ENCODE peak calls at places on chromosomes 7 and 10, in nine cellular contexts. One of them, this sample, is unnamed.
A peak's percentile ranks its signal among the peaks of the same experiment; 100 is the strongest.

GRCh38 chr7:14457567-14458453 is 444.7 kb downstream of the DGKB start:
- DNase-seq in endothelial cell: peak; percentile 69
- DNase-seq in right lobe of liver: peak; percentile 72
- DNase-seq in astrocyte of the spinal cord: peak; percentile 88
- DNase-seq in fibroblast of lung: peak; percentile 72
- DNase-seq in cardiac fibroblast: peak; percentile 93
- DNase-seq in HFF-Myc: peak; percentile 50
- DNase-seq in bronchial epithelial cell: peak; percentile 73
- DNase-seq in AG09309: peak; percentile 57
- DNase-seq in this sample: peak; percentile 46

GRCh38 chr10:96270564-96270963 is 805 bp downstream of the BLNK start:
- DNase-seq in fibroblast of lung: no peak
- DNase-seq in right lobe of liver: no peak
- DNase-seq in bronchial epithelial cell: no peak
- DNase-seq in AG09309: no peak
- DNase-seq in cardiac fibroblast: no peak
- DNase-seq in endothelial cell: no peak
- DNase-seq in HFF-Myc: no peak
- DNase-seq in astrocyte of the spinal cord: no peak
- DNase-seq in this sample: no peak

GRCh38 chr7:31811650-31812461 is 124.8 kb downstream of the PPP1R17 start:
- DNase-seq in bronchial epithelial cell: peak; percentile 8
- DNase-seq in astrocyte of the spinal cord: peak; percentile 48
- DNase-seq in fibroblast of lung: peak; percentile 59
- DNase-seq in endothelial cell: no peak
- DNase-seq in HFF-Myc: no peak
- DNase-seq in cardiac fibroblast: peak; percentile 23
- DNase-seq in right lobe of liver: no peak
- DNase-seq in AG09309: peak; percentile 48
- DNase-seq in this sample: no peak

GRCh38 chr10:124728071-124728829 is 15.9 kb downstream of the FAM53B start:
- DNase-seq in AG09309: no peak
- DNase-seq in bronchial epithelial cell: no peak
- DNase-seq in astrocyte of the spinal cord: no peak
- DNase-seq in fibroblast of lung: no peak
- DNase-seq in right lobe of liver: no peak
- DNase-seq in endothelial cell: no peak
- DNase-seq in HFF-Myc: no peak
- DNase-seq in cardiac fibroblast: peak; percentile 59
- DNase-seq in this sample: no peak

GRCh38 chr10:33133557-33133956 is 175.5 kb upstream of the ITGB1 start:
- DNase-seq in fibroblast of lung: peak; percentile 87
- DNase-seq in cardiac fibroblast: no peak
- DNase-seq in AG09309: no peak
- DNase-seq in endothelial cell: no peak
- DNase-seq in bronchial epithelial cell: no peak
- DNase-seq in astrocyte of the spinal cord: peak; percentile 55
- DNase-seq in right lobe of liver: no peak
- DNase-seq in HFF-Myc: no peak
- DNase-seq in this sample: no peak

GRCh38 chr7:123879628-123880027 is 34.7 kb downstream of the HYAL4 start:
- DNase-seq in cardiac fibroblast: no peak
- DNase-seq in fibroblast of lung: no peak
- DNase-seq in bronchial epithelial cell: no peak
- DNase-seq in HFF-Myc: no peak
- DNase-seq in right lobe of liver: no peak
- DNase-seq in AG09309: no peak
- DNase-seq in endothelial cell: no peak
- DNase-seq in astrocyte of the spinal cord: no peak
- DNase-seq in this sample: no peak

GRCh38 chr7:54814401-54814800 is 55.4 kb upstream of the SEC61G start:
- DNase-seq in cardiac fibroblast: no peak
- DNase-seq in fibroblast of lung: no peak
- DNase-seq in AG09309: no peak
- DNase-seq in endothelial cell: no peak
- DNase-seq in HFF-Myc: no peak
- DNase-seq in bronchial epithelial cell: no peak
- DNase-seq in right lobe of liver: peak; percentile 62
- DNase-seq in astrocyte of the spinal cord: no peak
- DNase-seq in this sample: no peak

GRCh38 chr10:58280485-58280884 is 11.5 kb downstream of the CISD1 start:
- DNase-seq in AG09309: no peak
- DNase-seq in fibroblast of lung: peak; percentile 47
- DNase-seq in right lobe of liver: no peak
- DNase-seq in astrocyte of the spinal cord: no peak
- DNase-seq in endothelial cell: no peak
- DNase-seq in cardiac fibroblast: no peak
- DNase-seq in HFF-Myc: no peak
- DNase-seq in bronchial epithelial cell: no peak
- DNase-seq in this sample: no peak

GRCh38 chr10:66283874-66284464 is 641.9 kb upstream of the LRRTM3 start:
- DNase-seq in HFF-Myc: no peak
- DNase-seq in AG09309: no peak
- DNase-seq in cardiac fibroblast: no peak
- DNase-seq in bronchial epithelial cell: peak; percentile 42
- DNase-seq in right lobe of liver: no peak
- DNase-seq in endothelial cell: no peak
- DNase-seq in astrocyte of the spinal cord: no peak
- DNase-seq in fibroblast of lung: no peak
- DNase-seq in this sample: no peak

GRCh38 chr10:3145366-3145765 is 27.2 kb downstream of the PITRM1 start:
- DNase-seq in endothelial cell: no peak
- DNase-seq in HFF-Myc: no peak
- DNase-seq in astrocyte of the spinal cord: no peak
- DNase-seq in right lobe of liver: no peak
- DNase-seq in cardiac fibroblast: no peak
- DNase-seq in AG09309: no peak
- DNase-seq in bronchial epithelial cell: no peak
- DNase-seq in fibroblast of lung: no peak
- DNase-seq in this sample: no peak

GRCh38 chr10:17379151-17379690 is 75.2 kb downstream of the ST8SIA6 start:
- DNase-seq in AG09309: no peak
- DNase-seq in HFF-Myc: no peak
- DNase-seq in astrocyte of the spinal cord: no peak
- DNase-seq in endothelial cell: no peak
- DNase-seq in cardiac fibroblast: no peak
- DNase-seq in right lobe of liver: no peak
- DNase-seq in bronchial epithelial cell: no peak
- DNase-seq in fibroblast of lung: no peak
- DNase-seq in this sample: no peak

GRCh38 chr10:118590334-118590733 is 5.1 kb downstream of the PRLHR start:
- DNase-seq in HFF-Myc: no peak
- DNase-seq in AG09309: no peak
- DNase-seq in cardiac fibroblast: peak; percentile 70
- DNase-seq in fibroblast of lung: peak; percentile 8
- DNase-seq in astrocyte of the spinal cord: no peak
- DNase-seq in endothelial cell: no peak
- DNase-seq in right lobe of liver: no peak
- DNase-seq in bronchial epithelial cell: peak; percentile 55
- DNase-seq in this sample: no peak

DNA sequence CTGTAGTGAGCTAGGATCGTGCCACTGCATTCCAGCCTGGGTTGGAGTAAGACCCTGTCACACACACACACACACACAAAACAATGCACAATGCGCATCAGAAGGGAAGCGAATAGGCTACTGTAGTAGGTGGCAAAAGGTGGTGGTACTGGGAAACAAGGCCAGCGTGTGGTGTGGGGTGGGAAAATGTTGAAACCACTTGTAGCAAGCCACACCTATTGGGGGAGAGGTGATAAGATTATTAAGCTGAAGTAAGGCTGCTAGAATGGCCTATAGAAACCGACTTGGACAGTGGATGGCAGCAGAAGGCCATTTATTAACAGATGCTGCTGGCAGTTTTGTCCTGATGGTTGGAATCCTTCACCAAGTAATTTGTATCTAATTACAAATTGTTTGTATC is 7.2 kb upstream of the CHCHD1 start:
- DNase-seq in right lobe of liver: no peak
- DNase-seq in AG09309: no peak
- DNase-seq in cardiac fibroblast: peak; percentile 58
- DNase-seq in astrocyte of the spinal cord: no peak
- DNase-seq in bronchial epithelial cell: peak; percentile 40
- DNase-seq in fibroblast of lung: peak; percentile 31
- DNase-seq in endothelial cell: no peak
- DNase-seq in HFF-Myc: no peak
- DNase-seq in this sample: no peak
- TF ChIP-seq CTCF in right lobe of liver: peak; percentile 15
- TF ChIP-seq CTCF in AG09309: no peak
- TF ChIP-seq CTCF in cardiac fibroblast: no peak
- TF ChIP-seq CTCF in astrocyte of the spinal cord: no peak
- TF ChIP-seq CTCF in bronchial epithelial cell: peak; percentile 6
- TF ChIP-seq CTCF in fibroblast of lung: no peak
- TF ChIP-seq CTCF in endothelial cell: no peak
- TF ChIP-seq CTCF in HFF-Myc: no peak
- TF ChIP-seq CTCF in this sample: no peak

GRCh38 chr7:114423218-114423496 is 8.5 kb downstream of the FOXP2 start:
- DNase-seq in HFF-Myc: no peak
- DNase-seq in astrocyte of the spinal cord: no peak
- DNase-seq in right lobe of liver: no peak
- DNase-seq in fibroblast of lung: no peak
- DNase-seq in bronchial epithelial cell: no peak
- DNase-seq in cardiac fibroblast: no peak
- DNase-seq in endothelial cell: no peak
- DNase-seq in AG09309: no peak
- DNase-seq in this sample: no peak

GRCh38 chr7:114426824-114427223 is 12.2 kb downstream of the FOXP2 start:
- DNase-seq in AG09309: no peak
- DNase-seq in endothelial cell: no peak
- DNase-seq in bronchial epithelial cell: peak; percentile 33
- DNase-seq in cardiac fibroblast: peak; percentile 66
- DNase-seq in astrocyte of the spinal cord: peak; percentile 37
- DNase-seq in HFF-Myc: no peak
- DNase-seq in right lobe of liver: no peak
- DNase-seq in fibroblast of lung: peak; percentile 20
- DNase-seq in this sample: no peak

GRCh38 chr7:114419441-114420107 is 5.0 kb downstream of the FOXP2 start:
- DNase-seq in bronchial epithelial cell: no peak
- DNase-seq in AG09309: no peak
- DNase-seq in right lobe of liver: no peak
- DNase-seq in cardiac fibroblast: no peak
- DNase-seq in fibroblast of lung: peak; percentile 39
- DNase-seq in astrocyte of the spinal cord: peak; percentile 16
- DNase-seq in endothelial cell: no peak
- DNase-seq in HFF-Myc: no peak
- DNase-seq in this sample: no peak

GRCh38 chr7:114426380-114426779 is 11.8 kb downstream of the FOXP2 start:
- DNase-seq in astrocyte of the spinal cord: no peak
- DNase-seq in bronchial epithelial cell: no peak
- DNase-seq in endothelial cell: no peak
- DNase-seq in cardiac fibroblast: no peak
- DNase-seq in fibroblast of lung: no peak
- DNase-seq in AG09309: no peak
- DNase-seq in HFF-Myc: no peak
- DNase-seq in right lobe of liver: no peak
- DNase-seq in this sample: no peak

GRCh38 chr7:114422478-114423217 is 8.0 kb downstream of the FOXP2 start:
- DNase-seq in fibroblast of lung: no peak
- DNase-seq in cardiac fibroblast: no peak
- DNase-seq in AG09309: no peak
- DNase-seq in bronchial epithelial cell: peak; percentile 86
- DNase-seq in right lobe of liver: no peak
- DNase-seq in HFF-Myc: no peak
- DNase-seq in endothelial cell: no peak
- DNase-seq in astrocyte of the spinal cord: no peak
- DNase-seq in this sample: no peak
- TF ChIP-seq CTCF in fibroblast of lung: peak; percentile 43
- TF ChIP-seq CTCF in cardiac fibroblast: no peak
- TF ChIP-seq CTCF in AG09309: peak; percentile 23
- TF ChIP-seq CTCF in bronchial epithelial cell: peak; percentile 49
- TF ChIP-seq CTCF in right lobe of liver: peak; percentile 23
- TF ChIP-seq CTCF in HFF-Myc: peak; percentile 28
- TF ChIP-seq CTCF in endothelial cell: peak; percentile 37
- TF ChIP-seq CTCF in astrocyte of the spinal cord: peak; percentile 36
- TF ChIP-seq CTCF in this sample: peak; percentile 47

DNA sequence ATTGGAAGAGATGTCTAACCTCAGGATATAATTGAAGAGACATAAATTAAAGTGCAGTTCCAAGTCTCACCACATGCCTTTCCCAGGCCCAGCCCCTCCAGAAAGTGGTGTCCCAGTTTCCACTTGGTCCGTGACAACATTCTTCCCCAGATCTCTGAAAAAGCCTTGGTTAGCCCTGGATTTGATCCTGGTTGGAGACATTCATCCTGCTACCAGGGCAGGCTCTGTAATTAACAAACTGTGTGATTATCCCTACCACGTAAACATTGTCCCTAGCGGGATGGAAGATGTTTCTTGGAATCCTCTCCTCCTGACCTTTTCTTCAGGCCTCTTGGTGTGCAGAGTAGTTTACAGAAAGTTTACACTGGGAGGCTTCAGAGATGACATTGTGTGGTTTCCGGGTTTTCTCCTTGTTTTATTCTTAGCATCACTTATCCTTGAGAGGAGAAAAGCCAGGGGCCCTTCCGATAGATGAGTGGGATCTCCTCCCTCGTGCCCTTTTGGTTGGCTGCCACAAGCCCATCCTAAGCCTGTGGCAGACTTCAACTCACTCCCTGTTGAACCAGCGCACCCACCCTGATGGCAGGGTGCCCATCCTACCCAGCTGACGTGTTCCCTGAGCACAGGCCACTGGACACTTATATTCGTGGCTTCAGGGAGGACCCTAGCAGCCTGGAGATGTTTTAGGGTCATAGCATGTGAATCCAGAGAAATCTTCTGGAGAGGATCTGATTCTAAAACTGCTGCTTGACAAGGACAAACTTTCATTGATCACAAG is 83.9 kb downstream of the COL13A1 start:
- DNase-seq in fibroblast of lung: no peak
- DNase-seq in bronchial epithelial cell: no peak
- DNase-seq in AG09309: no peak
- DNase-seq in cardiac fibroblast: no peak
- DNase-seq in HFF-Myc: no peak
- DNase-seq in right lobe of liver: no peak
- DNase-seq in endothelial cell: no peak
- DNase-seq in astrocyte of the spinal cord: no peak
- DNase-seq in this sample: no peak
- TF ChIP-seq CTCF in fibroblast of lung: peak; percentile 50
- TF ChIP-seq CTCF in bronchial epithelial cell: peak; percentile 44
- TF ChIP-seq CTCF in AG09309: peak; percentile 35
- TF ChIP-seq CTCF in cardiac fibroblast: peak; percentile 48
- TF ChIP-seq CTCF in HFF-Myc: peak; percentile 30
- TF ChIP-seq CTCF in right lobe of liver: peak; percentile 30
- TF ChIP-seq CTCF in endothelial cell: peak; percentile 88
- TF ChIP-seq CTCF in astrocyte of the spinal cord: peak; percentile 47
- TF ChIP-seq CTCF in this sample: peak; percentile 58

GRCh38 chr7:47298636-47299035 is 283.3 kb downstream of the TNS3 start:
- DNase-seq in right lobe of liver: no peak
- DNase-seq in cardiac fibroblast: no peak
- DNase-seq in endothelial cell: no peak
- DNase-seq in bronchial epithelial cell: no peak
- DNase-seq in fibroblast of lung: no peak
- DNase-seq in astrocyte of the spinal cord: no peak
- DNase-seq in AG09309: no peak
- DNase-seq in HFF-Myc: no peak
- DNase-seq in this sample: no peak
- TF ChIP-seq CTCF in right lobe of liver: no peak
- TF ChIP-seq CTCF in cardiac fibroblast: no peak
- TF ChIP-seq CTCF in endothelial cell: no peak
- TF ChIP-seq CTCF in bronchial epithelial cell: no peak
- TF ChIP-seq CTCF in fibroblast of lung: no peak
- TF ChIP-seq CTCF in astrocyte of the spinal cord: no peak
- TF ChIP-seq CTCF in AG09309: no peak
- TF ChIP-seq CTCF in HFF-Myc: no peak
- TF ChIP-seq CTCF in this sample: no peak